ENCODE peak calls at places on chromosomes 6 and 20, in nine cellular contexts. K is OCI-LY7; I is cardiac muscle cell; F is WERI-Rb-1; D is thoracic aorta; O is upper lobe of right lung; P is GM12878; V is PC-9; B is CD8-positive, alpha-beta T cell. T is an unnamed sample.

GRCh38 chr6:126811307-126811706 is 307.2 kb upstream of the RSPO3 start:
- DNase-seq in I (no peak), O (no peak), K (no peak), F (no peak), B (no peak), D (no peak), V (no peak), P (no peak), T (no peak)

GRCh38 chr6:111812080-111813038 is 60.9 kb downstream of the FYN start:
- DNase-seq in F (peak), D (no peak), V (peak), B (no peak), K (no peak), P (no peak), I (no peak), O (no peak), T (no peak)

GRCh38 chr20:7503501-7503900 is 436.8 kb downstream of the HAO1 start:
- DNase-seq in V (no peak), D (no peak), P (no peak), I (no peak), B (no peak), O (no peak), K (no peak), F (no peak), T (no peak)

GRCh38 chr6:2770171-2770570 is 5.0 kb downstream of the WRNIP1 start:
- DNase-seq in I (peak), F (no peak), B (no peak), V (no peak), D (no peak), P (no peak), O (no peak), K (no peak), T (no peak)

GRCh38 chr6:40930555-40930954 is 108.5 kb downstream of the UNC5CL start:
- DNase-seq in P (no peak), I (no peak), F (no peak), K (no peak), O (no peak), V (no peak), B (no peak), D (no peak), T (no peak)

GRCh38 chr6:108562503-108562993 is 1.8 kb downstream of the FOXO3 start:
- DNase-seq in B (no peak), K (no peak), D (peak), F (peak), P (no peak), V (peak), I (peak), O (peak), T (no peak)

GRCh38 chr6:166333172-166333995 is 9.0 kb downstream of the SFT2D1 start:
- DNase-seq in V (no peak), P (peak), O (no peak), K (peak), F (no peak), D (no peak), B (peak), I (no peak), T (peak)

GRCh38 chr20:63688234-63689045 is 8.0 kb upstream of the TNFRSF6B start:
- DNase-seq in K (no peak), B (no peak), F (no peak), I (no peak), D (no peak), V (no peak), P (no peak), O (no peak), T (no peak)

GRCh38 chr20:53763707-53764415 is 170.2 kb upstream of the ZNF217 start:
- DNase-seq in I (no peak), V (peak), F (no peak), K (no peak), P (no peak), B (no peak), D (no peak), O (no peak), T (no peak)

GRCh38 chr6:53794073-53794719 is 609 bp upstream of the LRRC1 start:
- DNase-seq in O (peak), V (peak), D (no peak), P (peak), K (peak), F (peak), I (peak), B (peak), T (peak)

GRCh38 chr6:95802978-95803377 is 212.8 kb upstream of the FUT9 start:
- DNase-seq in B (no peak), K (no peak), P (no peak), O (no peak), V (no peak), D (no peak), F (no peak), I (no peak), T (no peak)

GRCh38 chr6:79969784-79970183 is 22.4 kb upstream of the ELOVL4 start:
- DNase-seq in I (no peak), F (no peak), K (no peak), V (no peak), B (no peak), D (no peak), O (no peak), P (no peak), T (no peak)

GRCh38 chr20:19718880-19719279 is 39.2 kb upstream of the RIN2 start:
- DNase-seq in P (no peak), O (no peak), D (no peak), I (no peak), V (no peak), K (no peak), B (no peak), F (no peak), T (no peak)

GRCh38 chr6:148925701-148926100 is 178.9 kb downstream of the UST start:
- DNase-seq in P (no peak), V (no peak), I (no peak), D (no peak), K (no peak), O (no peak), F (no peak), B (no peak), T (no peak)

DNA sequence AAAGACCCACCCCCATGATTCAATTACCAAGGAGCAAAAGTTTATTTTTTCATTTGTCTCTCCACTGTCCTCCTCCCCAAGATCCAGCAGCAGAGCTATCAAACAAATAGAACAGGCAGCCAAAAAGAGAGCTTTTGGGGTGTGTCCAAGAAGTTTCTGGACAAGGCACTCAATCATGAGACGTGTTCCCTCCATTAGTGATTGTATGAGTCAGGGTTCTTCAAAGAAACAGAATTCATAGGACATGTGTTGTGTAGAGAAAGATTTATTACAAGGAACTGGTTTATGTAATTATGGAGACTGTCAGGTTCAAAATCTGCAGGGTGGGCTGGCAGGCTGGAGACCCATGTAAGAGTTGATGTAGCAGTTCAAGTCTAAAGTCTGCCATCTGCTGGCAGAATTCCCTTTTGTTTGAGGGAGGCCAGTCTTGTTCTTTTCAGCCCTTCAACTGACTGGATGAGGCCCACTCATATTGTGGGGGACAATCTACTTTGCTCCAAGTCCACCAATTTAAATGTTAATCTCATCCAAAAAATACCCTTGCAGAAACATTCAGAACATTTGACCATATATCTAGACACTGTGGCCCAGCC is 248.1 kb upstream of the OPRM1 start:
- DNase-seq in F (peak), O (no peak), K (peak), I (peak), B (no peak), V (no peak), P (no peak), D (no peak), T (peak)
- TF ChIP-seq CTCF in F (peak), O (no peak), K (peak), I (no peak), B (no peak), V (no peak), P (peak), D (no peak), T (no peak)

GRCh38 chr6:151399679-151400078 is 8.3 kb upstream of the ZBTB2 start:
- DNase-seq in O (no peak), P (no peak), F (no peak), K (no peak), D (no peak), V (peak), I (no peak), B (no peak), T (no peak)

GRCh38 chr6:151403919-151404308 is 12.6 kb upstream of the ZBTB2 start:
- DNase-seq in B (no peak), V (no peak), P (no peak), F (no peak), O (no peak), D (no peak), K (no peak), I (no peak), T (no peak)

GRCh38 chr6:151400473-151400872 is 9.1 kb upstream of the ZBTB2 start:
- DNase-seq in V (peak), B (no peak), D (no peak), F (no peak), O (no peak), K (no peak), I (no peak), P (no peak), T (no peak)

DNA sequence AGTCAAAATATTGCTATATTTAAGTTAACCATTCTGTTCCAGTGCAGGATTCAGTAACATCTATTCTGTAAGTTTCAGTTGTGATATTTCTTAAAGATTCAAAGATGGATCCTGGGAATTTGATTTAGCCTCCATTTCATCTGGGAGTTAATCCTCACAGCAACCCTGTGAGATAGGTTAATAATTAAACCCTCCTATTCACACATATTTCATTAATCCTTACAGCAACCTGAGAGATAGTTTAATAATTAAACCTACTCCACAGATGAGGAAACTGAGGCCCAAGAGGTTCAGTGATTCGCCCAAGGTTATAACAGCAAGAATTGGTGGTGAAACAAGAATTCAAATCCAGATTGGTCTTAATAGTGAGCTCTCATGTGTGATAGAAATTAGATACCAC is 10.9 kb upstream of the ZBTB2 start:
- DNase-seq in O (no peak), K (no peak), D (no peak), I (no peak), F (no peak), B (no peak), P (no peak), V (no peak), T (no peak)
- H3K4me3 ChIP-seq in O (no peak), K (no peak), D (no peak), I (no peak), F (no peak), B (no peak), P (no peak), V (no peak), T (no peak)

GRCh38 chr20:58621906-58622548 is 29.1 kb upstream of the STX16 start:
- DNase-seq in K (no peak), O (no peak), B (no peak), V (no peak), D (no peak), I (no peak), F (no peak), P (no peak), T (no peak)
- TF ChIP-seq CTCF in K (no peak), O (no peak), B (no peak), V (no peak), D (no peak), I (peak), F (peak), P (peak), T (peak)

GRCh38 chr20:62363920-62364851 is 2.9 kb downstream of the LAMA5 start:
- DNase-seq in O (peak), V (peak), P (no peak), B (no peak), F (peak), K (no peak), D (no peak), I (no peak), T (no peak)
- H3K4me3 ChIP-seq in O (peak), V (peak), P (no peak), B (no peak), F (no peak), K (no peak), D (peak), I (no peak), T (no peak)

GRCh38 chr6:1363729-1364572 is 25.4 kb upstream of the FOXF2 start:
- DNase-seq in O (no peak), D (no peak), K (no peak), V (no peak), I (no peak), P (no peak), F (peak), B (no peak), T (no peak)
- TF ChIP-seq CTCF in O (peak), D (no peak), K (peak), V (no peak), I (peak), P (no peak), F (peak), B (no peak), T (no peak)

T was measured in GM12865.